ENCODE peak calls at places on chromosomes 5 and 9, in four cellular contexts. A is A549, T is H1, G is K562. R is an unnamed sample.
A peak's percentile ranks its signal among the peaks of the same experiment; 100 is the strongest.

GRCh38 chr5:36654598-36654997 is 48.2 kb downstream of the SLC1A3 start:
- DNase-seq in A (no peak), T (no peak), G (no peak), R (no peak)

GRCh38 chr5:74665823-74666222 is 19.2 kb upstream of the HEXB start:
- DNase-seq in A (no peak), T (no peak), G (no peak), R (no peak)

GRCh38 chr5:95870105-95870672 is 47.7 kb upstream of the GLRX start:
- DNase-seq in A (no peak), T (no peak), G (no peak), R (peak; percentile 54)

GRCh38 chr5:42745426-42745825 is 11.2 kb upstream of the CCDC152 start:
- DNase-seq in A (peak; percentile 11), T (peak; percentile 83), G (peak; percentile 59), R (peak; percentile 14)

GRCh38 chr5:143561248-143561647 is 157.8 kb upstream of the NR3C1 start:
- DNase-seq in A (no peak), T (no peak), G (no peak), R (peak; percentile 72)

GRCh38 chr5:159051431-159052281 is 48.1 kb downstream of the EBF1 start:
- DNase-seq in A (no peak), T (peak; percentile 62), G (no peak), R (no peak)

GRCh38 chr9:92747459-92748232 is 17.0 kb downstream of the BICD2 start:
- DNase-seq in A (no peak), T (no peak), G (peak; percentile 31), R (no peak)

GRCh38 chr5:126414874-126415502 is 8.2 kb upstream of the GRAMD2B start:
- DNase-seq in A (no peak), T (no peak), G (no peak), R (no peak)

GRCh38 chr5:156121834-156122386 is 205.1 kb upstream of the SGCD start:
- DNase-seq in A (no peak), T (no peak), G (no peak), R (no peak)

GRCh38 chr5:3740546-3741371 is 145.1 kb downstream of the IRX1 start:
- DNase-seq in A (peak; percentile 7), T (no peak), G (no peak), R (no peak)

GRCh38 chr9:134939080-134939733 is 21.5 kb upstream of the FCN1 start:
- DNase-seq in A (no peak), T (no peak), G (no peak), R (no peak)

GRCh38 chr9:93111371-93112115 is 15.5 kb downstream of the CARD19 start:
- DNase-seq in A (no peak), T (no peak), G (no peak), R (peak; percentile 39)

GRCh38 chr5:131261483-131261882 is 2.4 kb upstream of the CDC42SE2 start:
- DNase-seq in A (no peak), T (no peak), G (no peak), R (no peak)

GRCh38 chr5:72722792-72723402 is 93.6 kb upstream of the TNPO1 start:
- DNase-seq in A (no peak), T (no peak), G (no peak), R (no peak)

GRCh38 chr9:137156567-137157375 is 13.1 kb downstream of the LRRC26 start:
- DNase-seq in A (peak; percentile 58), T (peak; percentile 88), G (peak; percentile 86), R (no peak)

GRCh38 chr9:112288029-112288428 is 45.4 kb downstream of the PTBP3 start:
- DNase-seq in A (no peak), T (no peak), G (no peak), R (peak; percentile 10)

GRCh38 chr5:95812100-95812472 is 10.4 kb downstream of the GLRX start:
- DNase-seq in A (no peak), T (no peak), G (peak; percentile 56), R (peak; percentile 77)

GRCh38 chr9:100150209-100150608 is 51.2 kb downstream of the INVS start:
- DNase-seq in A (no peak), T (no peak), G (no peak), R (no peak)

GRCh38 chr9:78566948-78567675 is 270.2 kb downstream of the PSAT1 start:
- DNase-seq in A (no peak), T (no peak), G (no peak), R (no peak)

GRCh38 chr9:106479679-106480078 is 383.3 kb upstream of the ZNF462 start:
- DNase-seq in A (no peak), T (no peak), G (no peak), R (no peak)

GRCh38 chr9:4055055-4055454 is 244.8 kb downstream of the GLIS3 start:
- DNase-seq in A (no peak), T (no peak), G (no peak), R (no peak)

GRCh38 chr9:36078047-36078446 is 41.3 kb downstream of the RECK start:
- DNase-seq in A (no peak), T (no peak), G (no peak), R (no peak)

GRCh38 chr9:111926421-111926875 is 29.8 kb downstream of the UGCG start:
- DNase-seq in A (no peak), T (no peak), G (no peak), R (no peak)

GRCh38 chr5:67383451-67383850 is 186.9 kb upstream of the CD180 start:
- DNase-seq in A (no peak), T (no peak), G (no peak), R (no peak)

GRCh38 chr9:6973762-6974161 is 216.0 kb downstream of the KDM4C start:
- DNase-seq in A (no peak), T (no peak), G (no peak), R (peak; percentile 58)

GRCh38 chr5:127340606-127341005 is 50.0 kb downstream of the MEGF10 start:
- DNase-seq in A (no peak), T (no peak), G (no peak), R (no peak)

GRCh38 chr5:113163328-113163727 is 186.7 kb downstream of the DCP2 start:
- DNase-seq in A (no peak), T (no peak), G (no peak), R (no peak)

GRCh38 chr9:38681747-38682227 is 38.1 kb downstream of the FAM240B start:
- DNase-seq in A (no peak), T (no peak), G (no peak), R (no peak)

GRCh38 chr5:56725709-56726108 is 89.6 kb upstream of the MAP3K1 start:
- DNase-seq in A (no peak), T (no peak), G (no peak), R (no peak)

GRCh38 chr5:10689391-10690081 is 71.5 kb downstream of the DAP start:
- DNase-seq in A (peak; percentile 67), T (peak; percentile 87), G (peak; percentile 71), R (no peak)

GRCh38 chr5:135137146-135137915 is 103.3 kb upstream of the PITX1 start:
- DNase-seq in A (no peak), T (no peak), G (no peak), R (no peak)

GRCh38 chr9:27154923-27155322 is 45.9 kb downstream of the TEK start:
- DNase-seq in A (no peak), T (no peak), G (no peak), R (no peak)

GRCh38 chr5:80481019-80481893 is 6.6 kb upstream of the FAM151B start:
- DNase-seq in A (peak; percentile 63), T (no peak), G (peak; percentile 63), R (peak; percentile 67)

DNA sequence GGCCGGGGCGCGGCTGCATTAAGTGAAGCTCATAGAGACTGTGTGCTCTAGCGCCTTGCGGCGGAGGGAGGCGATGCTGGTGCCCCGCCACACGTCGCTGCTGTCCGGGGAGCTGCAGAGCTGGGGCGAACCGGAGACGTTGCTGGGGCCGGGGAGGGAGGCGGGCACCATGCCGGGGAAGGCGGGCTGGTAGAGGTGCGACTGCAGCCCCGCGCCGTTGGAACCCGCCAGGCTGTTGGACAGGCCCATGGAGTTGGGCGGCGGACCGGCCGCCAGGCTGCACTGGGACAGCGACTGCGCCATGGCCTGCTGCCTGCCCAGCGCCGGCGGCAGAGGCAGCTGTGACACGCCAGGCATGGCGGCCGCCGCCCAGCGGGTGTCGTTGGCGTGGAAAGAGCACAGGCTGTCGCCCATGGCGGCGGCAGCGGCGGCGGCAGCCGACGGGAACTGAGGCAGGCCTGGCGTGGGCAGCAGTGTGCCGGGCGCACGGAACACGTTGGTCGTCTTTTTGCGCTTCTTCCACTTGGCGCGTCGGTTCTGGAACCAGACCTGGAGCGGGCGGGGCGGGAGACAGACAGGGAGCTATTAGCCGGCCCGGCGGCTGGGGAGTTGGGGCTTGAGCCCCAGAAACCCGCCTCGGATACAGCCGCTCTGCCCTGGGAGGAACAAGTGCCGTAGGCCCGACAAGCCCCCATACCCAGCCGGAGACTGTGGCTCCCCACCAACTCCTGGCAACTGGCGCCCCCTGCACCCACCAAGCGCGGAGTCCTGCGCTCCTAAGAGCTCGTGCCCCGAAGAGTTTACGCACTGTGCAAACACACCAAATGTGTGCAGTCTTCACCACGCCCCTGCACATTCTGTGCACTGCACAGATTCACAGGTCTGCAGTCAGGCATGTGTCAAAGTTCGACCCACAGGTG is 8.0 kb downstream of the OTP start:
- DNase-seq in A (peak; percentile 83), T (peak; percentile 63), G (no peak), R (peak; percentile 33)
- TF ChIP-seq PHF8 in A (peak; percentile 38), T (no peak), G (no peak), R (no peak)

DNA sequence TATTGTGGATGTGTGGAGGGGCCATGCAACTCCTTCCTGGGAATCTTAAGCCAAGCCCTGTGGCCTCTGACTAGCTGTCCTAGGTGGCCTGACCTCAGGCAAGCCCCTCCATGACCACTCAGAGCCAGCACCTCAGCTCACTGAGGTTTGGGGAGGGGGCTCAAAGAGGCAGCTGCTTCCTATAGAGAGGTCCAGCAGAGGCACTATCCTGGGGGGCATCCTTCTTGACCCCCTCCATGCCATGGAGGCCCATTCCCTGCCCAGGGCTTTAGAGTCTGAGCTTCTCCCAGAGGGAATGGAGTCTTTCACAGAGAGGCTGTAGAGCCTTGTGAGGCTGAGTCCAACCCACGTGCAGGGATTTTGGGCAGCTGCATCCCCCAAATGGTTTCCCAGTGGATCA is 17.0 kb downstream of the IRF1 start:
- DNase-seq in A (no peak), T (no peak), G (no peak), R (no peak)
- TF ChIP-seq PHF8 in A (no peak), T (no peak), G (no peak), R (no peak)

GRCh38 chr5:52177193-52177592 is 610.5 kb upstream of the ITGA1 start:
- DNase-seq in A (no peak), T (no peak), G (no peak), R (no peak)
- TF ChIP-seq PHF8 in A (no peak), T (no peak), G (no peak), R (no peak)

DNA sequence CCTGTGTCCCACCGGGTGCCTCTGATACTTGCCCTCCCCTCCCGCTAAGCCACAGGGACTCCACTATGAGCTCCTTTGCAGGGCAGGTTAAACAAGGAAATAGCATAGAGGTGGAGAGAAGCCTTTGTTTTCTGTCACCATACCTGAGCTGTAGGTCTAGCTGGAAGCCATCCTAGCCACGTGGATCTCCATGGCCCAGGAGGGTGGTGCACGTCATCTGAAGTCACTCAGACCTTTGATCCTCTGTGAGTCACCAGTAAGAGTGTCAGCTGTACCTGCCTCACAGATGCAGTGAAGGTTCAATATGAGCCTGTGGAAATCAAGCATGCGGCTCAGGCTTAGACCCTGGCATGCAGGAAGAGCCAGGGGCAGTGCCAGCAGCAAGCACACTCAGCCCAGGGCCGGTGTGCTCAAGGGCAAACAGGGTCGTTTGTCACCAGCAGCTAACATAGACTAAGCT is 55.1 kb downstream of the ASS1 start:
- DNase-seq in A (peak; percentile 44), T (no peak), G (peak; percentile 20), R (peak; percentile 93)
- TF ChIP-seq PHF8 in A (no peak), T (no peak), G (no peak), R (peak; percentile 28)